ENCODE peak calls at places on chromosome 7, in eight cellular contexts. D, R, C, N, M, J, O and H are unnamed samples.

GRCh38 chr7:27095897-27096755 is at the start of gene HOXA1:
- DNase-seq in D (no peak), R (peak), C (peak), N (peak), M (peak), J (peak), O (peak), H (no peak)

GRCh38 chr7:139041378-139042053 is 5.7 kb upstream of the ZC3HAV1L start:
- DNase-seq in D (no peak), R (no peak), C (no peak), N (no peak), M (no peak), J (no peak), O (no peak), H (no peak)

GRCh38 chr7:7566651-7567611 is at the start of gene MIOS:
- DNase-seq in D (peak), R (peak), C (peak), N (peak), M (peak), J (peak), O (peak), H (peak)

GRCh38 chr7:143978585-143978984 is 21.5 kb upstream of the OR6B1 start:
- DNase-seq in D (no peak), R (no peak), C (no peak), N (no peak), M (no peak), J (no peak), O (no peak), H (no peak)

GRCh38 chr7:24874791-24875190 is 105.2 kb downstream of the OSBPL3 start:
- DNase-seq in D (no peak), R (no peak), C (no peak), N (no peak), M (no peak), J (no peak), O (no peak), H (no peak)

GRCh38 chr7:42843209-42843800 is 68.6 kb downstream of the C7orf25 start:
- DNase-seq in D (peak), R (peak), C (no peak), N (peak), M (peak), J (peak), O (peak), H (no peak)

GRCh38 chr7:156927571-156928405 is 21.7 kb upstream of the NOM1 start:
- DNase-seq in D (no peak), R (no peak), C (no peak), N (no peak), M (no peak), J (no peak), O (no peak), H (no peak)

GRCh38 chr7:133117432-133117831 is 35.5 kb upstream of the CHCHD3 start:
- DNase-seq in D (no peak), R (no peak), C (no peak), N (no peak), M (no peak), J (no peak), O (no peak), H (no peak)

GRCh38 chr7:26862806-26863205 is 1.6 kb downstream of the SKAP2 start:
- DNase-seq in D (no peak), R (no peak), C (no peak), N (no peak), M (no peak), J (no peak), O (no peak), H (no peak)

GRCh38 chr7:151784843-151785680 is 91.9 kb downstream of the PRKAG2 start:
- DNase-seq in D (no peak), R (no peak), C (peak), N (no peak), M (no peak), J (no peak), O (no peak), H (no peak)

GRCh38 chr7:20435305-20435704 is 104.6 kb downstream of the ITGB8 start:
- DNase-seq in D (no peak), R (no peak), C (no peak), N (no peak), M (no peak), J (peak), O (no peak), H (no peak)

GRCh38 chr7:130008941-130009847 is 42.0 kb downstream of the ZC3HC1 start:
- DNase-seq in D (no peak), R (no peak), C (peak), N (no peak), M (no peak), J (peak), O (peak), H (peak)

GRCh38 chr7:45145881-45146280 is 11.7 kb upstream of the RAMP3 start:
- DNase-seq in D (no peak), R (no peak), C (peak), N (no peak), M (no peak), J (no peak), O (no peak), H (no peak)

GRCh38 chr7:152336754-152337368 is 98.9 kb downstream of the KMT2C start:
- DNase-seq in D (peak), R (peak), C (no peak), N (no peak), M (peak), J (peak), O (peak), H (peak)

GRCh38 chr7:78764571-78764970 is 688.9 kb downstream of the MAGI2 start:
- DNase-seq in D (no peak), R (no peak), C (no peak), N (no peak), M (no peak), J (no peak), O (no peak), H (no peak)

GRCh38 chr7:128860158-128861073 is 2.2 kb upstream of the ATP6V1F start:
- DNase-seq in D (no peak), R (peak), C (no peak), N (peak), M (peak), J (no peak), O (no peak), H (no peak)

GRCh38 chr7:150553163-150553562 is 14.0 kb upstream of the GIMAP4 start:
- DNase-seq in D (no peak), R (no peak), C (no peak), N (no peak), M (no peak), J (no peak), O (no peak), H (no peak)

GRCh38 chr7:116408166-116408565 is 91.4 kb upstream of the CAV2 start:
- DNase-seq in D (no peak), R (no peak), C (no peak), N (no peak), M (no peak), J (no peak), O (no peak), H (no peak)

GRCh38 chr7:295155-296154 is 5.5 kb downstream of the FOXL3 start:
- DNase-seq in D (no peak), R (no peak), C (peak), N (no peak), M (no peak), J (peak), O (no peak), H (no peak)

GRCh38 chr7:46179211-46179610 is 258.1 kb upstream of the IGFBP3 start:
- DNase-seq in D (no peak), R (no peak), C (no peak), N (no peak), M (no peak), J (no peak), O (no peak), H (no peak)

GRCh38 chr7:70434376-70434775 is 697.6 kb upstream of the GALNT17 start:
- DNase-seq in D (no peak), R (no peak), C (no peak), N (no peak), M (no peak), J (no peak), O (no peak), H (no peak)

GRCh38 chr7:105691692-105692564 is 110.6 kb upstream of the EFCAB10 start:
- DNase-seq in D (no peak), R (peak), C (peak), N (no peak), M (peak), J (peak), O (no peak), H (no peak)

GRCh38 chr7:111424768-111425167 is 137.5 kb downstream of the IMMP2L start:
- DNase-seq in D (no peak), R (no peak), C (no peak), N (no peak), M (no peak), J (no peak), O (peak), H (peak)

GRCh38 chr7:151459726-151460473 is 20.0 kb upstream of the CRYGN start:
- DNase-seq in D (peak), R (no peak), C (no peak), N (no peak), M (peak), J (peak), O (peak), H (peak)

GRCh38 chr7:131122394-131122793 is 205.3 kb upstream of the MKLN1 start:
- DNase-seq in D (no peak), R (no peak), C (no peak), N (no peak), M (no peak), J (no peak), O (no peak), H (no peak)

GRCh38 chr7:2709553-2710165 is 21.7 kb downstream of the AMZ1 start:
- DNase-seq in D (peak), R (peak), C (peak), N (peak), M (peak), J (peak), O (peak), H (peak)

GRCh38 chr7:120805636-120806388 is 52.1 kb downstream of the TSPAN12 start:
- DNase-seq in D (peak), R (peak), C (no peak), N (peak), M (peak), J (peak), O (peak), H (peak)

GRCh38 chr7:154868901-154869300 is 134.0 kb downstream of the PAXIP1 start:
- DNase-seq in D (peak), R (no peak), C (peak), N (no peak), M (no peak), J (no peak), O (no peak), H (no peak)
- TF ChIP-seq POLR2AphosphoS5 in D (no peak), R (no peak), C (no peak), N (no peak), M (no peak), J (no peak), O (no peak), H (no peak)

DNA sequence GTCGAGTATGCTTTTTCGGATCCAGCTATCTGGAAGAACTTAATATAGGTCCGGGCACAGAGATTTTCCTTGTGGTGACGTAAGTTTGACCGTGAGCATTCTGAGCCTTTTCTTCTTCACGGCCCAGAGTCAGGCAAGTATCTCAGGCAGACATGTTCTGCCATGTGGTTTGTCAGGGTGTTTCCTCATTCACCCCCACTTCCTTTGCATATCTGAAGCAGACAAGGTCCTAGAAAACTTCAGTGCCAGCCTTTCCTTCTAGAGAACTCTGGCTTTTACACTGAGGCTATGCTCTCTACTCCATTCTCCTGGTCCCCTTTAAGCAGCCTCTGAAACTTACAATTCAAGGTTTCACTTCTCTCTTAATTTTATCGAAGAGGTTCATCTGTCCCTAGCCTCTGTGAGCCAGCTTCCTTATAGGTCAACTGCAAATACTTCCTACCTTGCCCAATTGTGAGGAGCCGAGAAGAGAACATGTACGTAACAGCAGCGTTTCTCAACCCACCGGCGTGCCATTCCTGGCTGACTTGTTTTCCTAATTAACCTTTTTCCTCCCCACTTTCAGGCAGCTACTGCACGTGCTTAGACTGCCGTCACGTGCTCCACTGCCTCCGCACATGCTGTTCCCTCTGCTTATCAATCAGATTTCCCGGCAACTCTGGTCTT is 47.3 kb downstream of the CDCA7L start:
- DNase-seq in D (no peak), R (peak), C (peak), N (no peak), M (no peak), J (peak), O (no peak), H (no peak)
- TF ChIP-seq POLR2AphosphoS5 in D (no peak), R (peak), C (no peak), N (no peak), M (no peak), J (peak), O (no peak), H (no peak)

DNA sequence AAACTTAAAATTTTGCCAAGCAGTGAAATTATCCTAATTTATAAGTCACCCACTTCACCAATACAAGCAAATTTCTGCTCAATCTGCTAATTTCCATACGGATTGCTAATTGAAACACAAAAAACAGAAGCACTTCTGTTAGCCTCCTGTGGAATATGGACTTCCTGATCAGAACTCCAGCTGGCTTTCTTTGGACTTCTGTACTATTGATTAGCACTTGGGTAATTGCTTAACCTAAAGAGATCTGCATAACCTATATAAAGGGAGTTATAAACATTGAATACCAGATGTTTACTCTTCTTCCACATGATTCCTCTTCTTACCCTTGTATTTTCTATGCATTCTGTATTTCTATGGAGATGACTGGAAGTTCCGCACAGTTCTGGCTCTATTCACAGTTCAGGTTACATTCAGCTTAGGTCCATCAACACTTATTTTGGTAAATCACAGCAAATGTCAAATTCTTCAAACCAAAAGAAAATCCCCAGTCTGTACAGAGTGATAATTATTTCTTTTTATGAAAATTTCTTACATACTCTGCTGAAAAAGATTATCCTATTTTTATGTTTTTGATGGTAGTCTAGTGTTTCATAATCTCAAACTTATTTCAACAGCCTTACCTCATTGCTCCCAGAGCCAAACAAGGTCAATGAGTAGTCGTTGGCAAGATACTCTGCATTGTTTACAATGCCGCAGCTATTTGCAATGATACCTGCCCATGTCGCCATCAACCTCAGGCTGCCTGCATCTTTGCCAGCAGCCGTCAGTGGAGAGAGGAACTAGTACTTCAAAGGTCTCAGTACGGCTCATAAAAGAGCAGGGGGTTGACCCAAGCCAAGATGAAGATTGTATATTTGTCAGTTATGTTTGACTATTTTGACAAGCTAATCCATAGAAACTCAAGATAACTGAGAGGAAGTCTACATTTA is 225.6 kb downstream of the AHR start:
- DNase-seq in D (no peak), R (peak), C (no peak), N (no peak), M (peak), J (peak), O (peak), H (peak)
- TF ChIP-seq POLR2AphosphoS5 in D (no peak), R (no peak), C (no peak), N (no peak), M (no peak), J (peak), O (no peak), H (no peak)

GRCh38 chr7:108455833-108456677 is at the start of gene NRCAM:
- DNase-seq in D (peak), R (peak), C (peak), N (peak), M (peak), J (no peak), O (no peak), H (no peak)
- TF ChIP-seq POLR2AphosphoS5 in D (no peak), R (no peak), C (no peak), N (no peak), M (peak), J (no peak), O (no peak), H (no peak)

DNA sequence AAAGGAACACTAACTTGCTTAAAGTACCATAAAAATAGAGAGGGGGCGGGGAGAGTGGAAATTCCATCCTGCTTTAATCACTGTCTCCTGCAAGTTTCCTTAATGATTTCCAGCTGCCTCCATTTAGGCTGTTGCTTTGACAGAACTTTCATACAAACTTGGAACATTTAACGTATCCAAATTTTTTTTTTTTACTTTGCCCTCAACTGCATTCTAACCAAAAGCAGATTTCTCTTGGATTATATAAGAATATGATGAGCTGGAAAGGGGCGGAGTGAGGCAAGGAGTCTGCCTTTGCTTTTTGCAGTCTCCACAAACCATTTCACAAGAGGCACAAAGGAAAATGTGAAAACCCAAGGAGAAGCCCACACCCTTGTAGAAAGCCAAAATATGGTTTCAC is 46.6 kb upstream of the COL1A2 start:
- DNase-seq in D (peak), R (no peak), C (no peak), N (no peak), M (no peak), J (no peak), O (no peak), H (no peak)
- TF ChIP-seq POLR2AphosphoS5 in D (peak), R (no peak), C (no peak), N (no peak), M (no peak), J (no peak), O (no peak), H (no peak)

GRCh38 chr7:90706067-90706716 is 110.1 kb downstream of the CDK14 start:
- DNase-seq in D (no peak), R (no peak), C (no peak), N (no peak), M (no peak), J (no peak), O (peak), H (no peak)
- TF ChIP-seq POLR2AphosphoS5 in D (no peak), R (no peak), C (no peak), N (no peak), M (no peak), J (no peak), O (no peak), H (no peak)

GRCh38 chr7:52080493-52080892 is 763.9 kb upstream of the COBL start:
- DNase-seq in D (no peak), R (no peak), C (no peak), N (no peak), M (no peak), J (no peak), O (no peak), H (no peak)
- TF ChIP-seq POLR2AphosphoS5 in D (no peak), R (no peak), C (no peak), N (no peak), M (no peak), J (no peak), O (no peak), H (no peak)

GRCh38 chr7:5494683-5495561 is 71.3 kb upstream of the TNRC18 start:
- DNase-seq in D (peak), R (peak), C (peak), N (peak), M (peak), J (peak), O (peak), H (no peak)
- TF ChIP-seq POLR2AphosphoS5 in D (peak), R (peak), C (peak), N (no peak), M (no peak), J (no peak), O (no peak), H (no peak)

GRCh38 chr7:48107926-48108472 is 18.9 kb downstream of the UPP1 start:
- DNase-seq in D (no peak), R (no peak), C (peak), N (no peak), M (no peak), J (no peak), O (no peak), H (no peak)

GRCh38 chr7:48111596-48111995 is 22.5 kb downstream of the UPP1 start:
- DNase-seq in D (no peak), R (no peak), C (no peak), N (no peak), M (no peak), J (no peak), O (no peak), H (no peak)

GRCh38 chr7:48110868-48111267 is 21.8 kb downstream of the UPP1 start:
- DNase-seq in D (no peak), R (no peak), C (no peak), N (no peak), M (no peak), J (no peak), O (no peak), H (no peak)

GRCh38 chr7:48108959-48109847 is 20.1 kb downstream of the UPP1 start:
- DNase-seq in D (no peak), R (no peak), C (peak), N (no peak), M (no peak), J (no peak), O (no peak), H (no peak)

GRCh38 chr7:48109848-48110663 is 21.0 kb downstream of the UPP1 start:
- DNase-seq in D (peak), R (peak), C (peak), N (peak), M (peak), J (peak), O (peak), H (peak)
- TF ChIP-seq POLR2AphosphoS5 in D (no peak), R (no peak), C (peak), N (no peak), M (peak), J (no peak), O (no peak), H (peak)